ENCODE peak calls at places on chromosomes 13 and 19, in seven cellular contexts. C is thoracic aorta, J is spleen, H is transverse colon, W is right cardiac atrium, I is PC-3, O is SJCRH30. U is an unnamed sample. For H3K9me3, the result is how much of the 10 kb centered on the place peaks cover.

GRCh38 chr19:17784201-17785008 is 10.5 kb upstream of the B3GNT3 start:
- DNase-seq in C (no peak), J (peak), H (peak), W (peak), I (peak), O (peak), U (peak)

GRCh38 chr19:1602091-1602707 is 3.1 kb downstream of the UQCR11 start:
- DNase-seq in C (no peak), J (no peak), H (no peak), W (no peak), I (no peak), O (no peak), U (no peak)

GRCh38 chr13:113597386-113598080 is 13.0 kb downstream of the TFDP1 start:
- DNase-seq in C (no peak), J (peak), H (no peak), W (no peak), I (no peak), O (no peak), U (no peak)

GRCh38 chr13:51297556-51297955 is 41.9 kb upstream of the SERPINE3 start:
- DNase-seq in C (no peak), J (no peak), H (no peak), W (no peak), I (no peak), O (no peak), U (no peak)

GRCh38 chr13:27406178-27406939 is 18.1 kb upstream of the GTF3A start:
- DNase-seq in C (no peak), J (no peak), H (no peak), W (no peak), I (peak), O (no peak), U (no peak)

GRCh38 chr19:7831452-7831851 is 1.4 kb downstream of the EVI5L start:
- DNase-seq in C (no peak), J (no peak), H (peak), W (no peak), I (peak), O (no peak), U (no peak)

GRCh38 chr13:66634384-66634783 is 595.8 kb downstream of the PCDH9 start:
- DNase-seq in C (no peak), J (no peak), H (no peak), W (no peak), I (no peak), O (no peak), U (no peak)

GRCh38 chr19:39065928-39066327 is 18.2 kb upstream of the ACP7 start:
- DNase-seq in C (no peak), J (no peak), H (no peak), W (no peak), I (no peak), O (no peak), U (no peak)

GRCh38 chr13:111488466-111489132 is 168.2 kb downstream of the TEX29 start:
- DNase-seq in C (no peak), J (no peak), H (no peak), W (no peak), I (no peak), O (no peak), U (no peak)

GRCh38 chr13:110597041-110597689 is 18.2 kb upstream of the NAXD start:
- DNase-seq in C (no peak), J (no peak), H (no peak), W (no peak), I (no peak), O (no peak), U (no peak)

GRCh38 chr13:112782433-112783010 is 92.7 kb downstream of the ATP11A start:
- DNase-seq in C (no peak), J (no peak), H (no peak), W (no peak), I (no peak), O (no peak), U (no peak)

GRCh38 chr13:101649490-101650126 is 197.1 kb downstream of the ITGBL1 start:
- DNase-seq in C (no peak), J (no peak), H (no peak), W (no peak), I (peak), O (no peak), U (no peak)

GRCh38 chr13:85841427-85841826 is 42.2 kb upstream of the SLITRK6 start:
- DNase-seq in C (no peak), J (no peak), H (no peak), W (no peak), I (no peak), O (no peak), U (no peak)

GRCh38 chr19:2906631-2907195 is 6.0 kb downstream of the ZNF57 start:
- DNase-seq in C (no peak), J (no peak), H (no peak), W (no peak), I (no peak), O (no peak), U (no peak)

GRCh38 chr13:93559718-93560117 is 333.1 kb downstream of the GPC6 start:
- DNase-seq in C (no peak), J (no peak), H (no peak), W (no peak), I (peak), O (peak), U (no peak)

GRCh38 chr13:24613755-24614154 is 66.5 kb upstream of the ATP12A start:
- DNase-seq in C (no peak), J (no peak), H (no peak), W (no peak), I (no peak), O (no peak), U (no peak)

GRCh38 chr19:3434630-3435553 is 45.4 kb downstream of the SMIM24 start:
- DNase-seq in C (peak), J (peak), H (peak), W (peak), I (peak), O (peak), U (peak)

GRCh38 chr13:101552286-101552685 is 99.8 kb downstream of the ITGBL1 start:
- DNase-seq in C (no peak), J (no peak), H (no peak), W (no peak), I (no peak), O (no peak), U (no peak)

GRCh38 chr13:113121183-113121927 is 1.2 kb upstream of the F10 start:
- DNase-seq in C (no peak), J (no peak), H (no peak), W (no peak), I (no peak), O (no peak), U (no peak)

GRCh38 chr13:49062297-49062896 is 86.7 kb downstream of the FNDC3A start:
- DNase-seq in C (no peak), J (no peak), H (no peak), W (no peak), I (peak), O (no peak), U (no peak)

GRCh38 chr19:41064974-41065569 is 23.2 kb upstream of the CYP2A13 start:
- DNase-seq in C (no peak), J (no peak), H (no peak), W (no peak), I (peak), O (no peak), U (no peak)

GRCh38 chr13:63540042-63540441 is 2124.4 kb upstream of the PCDH20 start:
- DNase-seq in C (no peak), J (no peak), H (no peak), W (no peak), I (no peak), O (no peak), U (no peak)

GRCh38 chr13:106873810-106874209 is 305.9 kb upstream of the ARGLU1 start:
- DNase-seq in C (no peak), J (no peak), H (no peak), W (no peak), I (no peak), O (no peak), U (no peak)

GRCh38 chr19:40982594-40983101 is 8.4 kb upstream of the CYP2B6 start:
- DNase-seq in C (no peak), J (no peak), H (no peak), W (no peak), I (peak), O (peak), U (no peak)

GRCh38 chr13:111345682-111346081 is 25.2 kb downstream of the TEX29 start:
- DNase-seq in C (no peak), J (no peak), H (no peak), W (no peak), I (no peak), O (no peak), U (no peak)

GRCh38 chr19:44341794-44342193 is 14.7 kb downstream of the ZNF112 start:
- DNase-seq in C (no peak), J (no peak), H (no peak), W (no peak), I (no peak), O (no peak), U (no peak)

GRCh38 chr19:44346556-44346955 is 9.9 kb downstream of the ZNF112 start:
- DNase-seq in C (no peak), J (no peak), H (no peak), W (no peak), I (no peak), O (no peak), U (no peak)

GRCh38 chr19:44345969-44346368 is 10.5 kb downstream of the ZNF112 start:
- DNase-seq in C (no peak), J (no peak), H (no peak), W (no peak), I (no peak), O (no peak), U (no peak)

GRCh38 chr19:44344255-44344654 is 12.2 kb downstream of the ZNF112 start:
- DNase-seq in C (no peak), J (no peak), H (no peak), W (no peak), I (no peak), O (no peak), U (no peak)
- H3K9me3 ChIP-seq in C (half or more), J (half or more), H (under half), W (under half), I (under half), O (under half), U (under half)

DNA sequence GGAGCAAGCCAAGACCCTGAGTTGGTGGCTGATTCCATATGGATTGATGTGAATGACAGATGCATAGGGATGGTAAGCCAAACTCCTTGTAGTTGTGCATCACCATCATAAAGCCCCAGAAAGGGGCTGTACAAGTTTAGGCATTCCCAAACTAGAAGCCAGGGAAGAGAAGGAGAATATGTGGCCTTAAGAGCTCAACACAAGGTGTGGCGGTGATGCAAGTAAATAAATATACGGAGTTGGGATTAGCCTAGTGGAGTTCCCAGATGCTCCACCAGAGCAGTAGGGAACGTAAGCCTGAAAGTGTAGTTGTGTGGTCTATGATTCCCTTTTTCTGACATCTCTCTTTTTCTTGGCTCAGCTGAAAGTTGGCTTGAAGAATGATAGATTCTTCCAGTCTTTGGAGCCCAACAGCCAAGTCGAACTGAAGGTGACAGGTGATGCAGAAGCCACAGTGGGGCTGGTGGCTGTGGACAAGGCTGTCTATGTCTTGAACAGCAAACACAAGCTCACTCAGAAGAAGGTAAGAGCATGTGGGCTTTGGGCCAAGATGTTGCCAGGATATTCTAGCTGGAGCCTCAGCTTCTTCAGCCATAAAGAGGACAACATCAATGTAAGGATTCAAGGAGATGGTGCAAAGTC is 30.1 kb downstream of the RDH8 start:
- DNase-seq in C (no peak), J (no peak), H (no peak), W (no peak), I (peak), O (no peak), U (no peak)
- H3K9me3 ChIP-seq in C (under half), J (half or more), H (under half), W (under half), I (under half), O (under half), U (under half)

DNA sequence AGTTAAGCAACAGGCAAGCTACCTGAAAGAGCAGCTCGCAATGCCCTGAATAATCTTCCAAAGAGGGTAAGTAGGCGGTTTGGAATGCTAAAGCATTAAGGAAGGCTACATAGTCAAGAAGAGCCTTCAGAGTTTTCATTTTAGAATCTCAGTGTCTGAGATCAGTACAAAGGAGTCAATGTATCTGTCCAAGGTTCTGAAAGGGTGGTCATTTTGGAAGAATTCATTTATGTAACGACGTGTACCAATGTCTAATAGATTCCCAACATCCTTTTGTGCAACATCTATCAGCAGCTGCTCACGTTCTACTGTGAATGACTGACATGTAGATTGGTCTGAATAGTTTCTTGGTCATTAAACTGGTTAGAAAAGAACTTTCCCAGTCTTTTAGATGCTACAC is 15.2 kb downstream of the ZNF665 start:
- DNase-seq in C (no peak), J (no peak), H (no peak), W (no peak), I (no peak), O (no peak), U (no peak)
- H3K9me3 ChIP-seq in C (under half), J (half or more), H (under half), W (under half), I (under half), O (under half), U (under half)

GRCh38 chr13:33405371-33405770 is 119.8 kb upstream of the STARD13 start:
- DNase-seq in C (no peak), J (no peak), H (no peak), W (no peak), I (no peak), O (no peak), U (no peak)

GRCh38 chr13:33415822-33416221 is 130.3 kb upstream of the STARD13 start:
- DNase-seq in C (no peak), J (no peak), H (no peak), W (no peak), I (no peak), O (no peak), U (no peak)

GRCh38 chr13:33411312-33411711 is 125.8 kb upstream of the STARD13 start:
- DNase-seq in C (no peak), J (no peak), H (no peak), W (no peak), I (no peak), O (no peak), U (no peak)

GRCh38 chr13:33409673-33410072 is 124.1 kb upstream of the STARD13 start:
- DNase-seq in C (no peak), J (no peak), H (no peak), W (no peak), I (no peak), O (no peak), U (no peak)

GRCh38 chr13:33410619-33411018 is 125.1 kb upstream of the STARD13 start:
- DNase-seq in C (no peak), J (no peak), H (no peak), W (no peak), I (no peak), O (no peak), U (no peak)
- H3K9me3 ChIP-seq in C (under half), J (under half), H (under half), W (under half), I (under half), O (under half), U (under half)

DNA sequence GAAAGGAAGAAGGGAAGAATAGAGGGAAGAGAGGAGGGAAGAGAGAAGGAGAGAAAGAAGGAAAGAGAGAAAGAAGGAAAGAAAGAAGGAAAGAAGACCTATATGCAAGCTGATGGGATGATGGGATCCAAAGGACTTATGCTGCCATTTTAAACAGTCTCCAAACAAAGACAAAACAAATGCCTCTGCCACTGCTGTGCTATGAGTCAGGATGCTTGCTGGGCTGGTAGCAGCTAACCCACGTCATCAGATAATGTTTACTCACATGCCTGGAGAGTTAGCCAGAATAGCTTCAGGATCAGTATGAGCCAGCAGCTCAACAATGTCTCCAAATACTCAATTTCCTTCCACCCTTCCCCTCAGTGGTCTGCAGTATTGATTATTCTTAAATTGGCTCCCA is 12.0 kb upstream of the ZNF274 start:
- DNase-seq in C (no peak), J (no peak), H (no peak), W (no peak), I (peak), O (no peak), U (no peak)
- H3K9me3 ChIP-seq in C (half or more), J (half or more), H (half or more), W (under half), I (half or more), O (under half), U (under half)

GRCh38 chr19:9751449-9751848 is 17.1 kb downstream of the ZNF846 start:
- DNase-seq in C (no peak), J (no peak), H (no peak), W (no peak), I (no peak), O (no peak), U (no peak)
- H3K9me3 ChIP-seq in C (under half), J (half or more), H (under half), W (under half), I (under half), O (under half), U (under half)

GRCh38 chr19:37014456-37014855 is 63.8 kb upstream of the ZNF420 start:
- DNase-seq in C (no peak), J (no peak), H (no peak), W (no peak), I (no peak), O (no peak), U (no peak)
- H3K9me3 ChIP-seq in C (under half), J (half or more), H (half or more), W (under half), I (under half), O (under half), U (under half)

GRCh38 chr13:21518617-21519144 is 59.6 kb upstream of the ZDHHC20 start:
- DNase-seq in C (no peak), J (no peak), H (no peak), W (no peak), I (peak), O (no peak), U (no peak)
- H3K9me3 ChIP-seq in C (under half), J (under half), H (under half), W (under half), I (under half), O (under half), U (under half)

GRCh38 chr19:43905897-43906296 is 29.2 kb downstream of the ZNF45 start:
- DNase-seq in C (no peak), J (no peak), H (no peak), W (no peak), I (no peak), O (no peak), U (no peak)
- H3K9me3 ChIP-seq in C (half or more), J (half or more), H (half or more), W (under half), I (under half), O (under half), U (under half)